ENCODE peak calls at places on chromosome 13, in seven cellular contexts. R is left lung, A is thoracic aorta, K is heart left ventricle, O is HL-60, W is pancreas, D is right lobe of liver. J is an unnamed sample.

GRCh38 chr13:27869436-27870090 is 50.2 kb upstream of the PDX1 start:
- DNase-seq in O (no peak), K (no peak), D (no peak), A (no peak), R (no peak), W (no peak), J (no peak)

GRCh38 chr13:108734676-108735075 is 105.3 kb downstream of the MYO16 start:
- DNase-seq in W (no peak), A (no peak), R (no peak), D (no peak), O (no peak), K (no peak), J (no peak)

GRCh38 chr13:109476001-109476400 is 310.4 kb downstream of the IRS2 start:
- DNase-seq in R (no peak), K (no peak), O (no peak), D (no peak), A (no peak), W (no peak), J (no peak)

GRCh38 chr13:47334173-47334572 is 437.3 kb upstream of the HTR2A start:
- DNase-seq in W (no peak), O (no peak), D (no peak), A (no peak), R (no peak), K (no peak), J (no peak)

GRCh38 chr13:80881495-80882482 is 540.9 kb upstream of the SPRY2 start:
- DNase-seq in D (no peak), R (no peak), K (no peak), A (no peak), W (no peak), O (no peak), J (no peak)

GRCh38 chr13:50016421-50016820 is 1.2 kb downstream of the KCNRG start:
- DNase-seq in K (no peak), R (no peak), A (no peak), W (no peak), D (no peak), O (no peak), J (no peak)

GRCh38 chr13:69683921-69684663 is 423.5 kb upstream of the ATXN8OS start:
- DNase-seq in W (peak), A (no peak), R (no peak), O (no peak), D (no peak), K (no peak), J (no peak)

GRCh38 chr13:62846302-62846701 is 1430.7 kb upstream of the PCDH20 start:
- DNase-seq in K (no peak), R (no peak), D (no peak), O (no peak), W (no peak), A (no peak), J (no peak)

GRCh38 chr13:27622102-27622820 is 569 bp downstream of the POLR1D start:
- DNase-seq in A (no peak), R (no peak), O (no peak), W (no peak), K (no peak), D (no peak), J (peak)

GRCh38 chr13:32314968-32315254 is 252 bp downstream of the ZAR1L start:
- DNase-seq in R (no peak), D (no peak), W (peak), O (no peak), A (no peak), K (peak), J (peak)

GRCh38 chr13:113845055-113845454 is 18.8 kb downstream of the GAS6 start:
- DNase-seq in W (no peak), R (peak), D (peak), A (no peak), K (no peak), O (no peak), J (peak)

GRCh38 chr13:77333521-77334083 is 6.7 kb upstream of the MYCBP2 start:
- DNase-seq in A (no peak), R (no peak), D (no peak), K (no peak), W (no peak), O (no peak), J (no peak)

GRCh38 chr13:34421849-34422475 is 520.1 kb upstream of the NBEA start:
- DNase-seq in R (no peak), O (no peak), W (no peak), A (no peak), D (no peak), K (no peak), J (no peak)

GRCh38 chr13:46143239-46143701 is 38.4 kb upstream of the CPB2 start:
- DNase-seq in W (no peak), R (no peak), A (no peak), K (no peak), O (no peak), D (peak), J (no peak)

GRCh38 chr13:27481766-27482165 is 31.4 kb upstream of the MTIF3 start:
- DNase-seq in D (peak), O (peak), K (no peak), R (peak), A (no peak), W (peak), J (peak)

GRCh38 chr13:112622375-112622774 is 34.4 kb upstream of the TUBGCP3 start:
- DNase-seq in A (no peak), K (no peak), D (no peak), O (no peak), R (no peak), W (no peak), J (no peak)

GRCh38 chr13:60412909-60413616 is 16.0 kb downstream of the TDRD3 start:
- DNase-seq in A (no peak), O (no peak), K (no peak), R (no peak), D (no peak), W (no peak), J (no peak)

GRCh38 chr13:109785141-109785891 is 1.1 kb downstream of the IRS2 start:
- DNase-seq in D (peak), K (no peak), O (no peak), R (no peak), A (no peak), W (peak), J (peak)

GRCh38 chr13:32587774-32588165 is 1.5 kb downstream of the PDS5B start:
- DNase-seq in D (no peak), W (no peak), R (no peak), A (no peak), K (no peak), O (peak), J (no peak)

GRCh38 chr13:106178816-106179215 is 356.6 kb downstream of the EFNB2 start:
- DNase-seq in A (no peak), O (no peak), D (no peak), R (no peak), W (no peak), K (no peak), J (no peak)

GRCh38 chr13:35164324-35164932 is 222.4 kb downstream of the NBEA start:
- DNase-seq in K (no peak), D (no peak), R (no peak), A (no peak), W (no peak), O (peak), J (no peak)

GRCh38 chr13:47672982-47673670 is 327.9 kb downstream of the SUCLA2 start:
- DNase-seq in A (no peak), R (no peak), O (peak), W (no peak), K (no peak), D (no peak), J (no peak)

DNA sequence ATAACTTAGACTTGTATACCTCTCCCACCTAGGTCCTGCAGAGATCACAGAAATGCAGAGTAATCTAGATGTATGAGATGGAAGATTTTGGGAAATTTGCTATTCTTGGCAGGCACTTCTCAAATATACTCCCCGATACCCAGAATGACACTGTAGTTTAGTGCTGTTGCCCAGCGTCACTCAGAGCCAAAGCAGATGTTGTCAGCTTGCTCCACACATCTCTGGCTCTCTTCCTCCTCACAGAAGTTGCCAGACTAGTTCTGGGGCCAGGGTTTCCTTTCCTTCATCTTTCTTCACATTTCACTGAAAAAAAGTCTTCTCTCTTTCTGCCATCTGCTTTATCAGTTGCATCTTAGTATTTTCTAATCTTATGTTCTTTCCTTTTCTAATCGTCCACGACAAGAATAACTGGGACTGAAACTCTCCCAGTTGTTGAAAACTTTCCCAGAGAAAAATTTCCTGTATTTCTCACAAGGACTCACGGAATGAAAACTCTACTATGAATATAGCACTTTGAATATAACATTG is 251.4 kb downstream of the RGCC start:
- DNase-seq in W (peak), K (peak), D (no peak), A (no peak), R (no peak), O (no peak), J (no peak)
- H3K27ac ChIP-seq in W (no peak), K (peak), D (no peak), A (peak), R (no peak), O (no peak), J (no peak)

DNA sequence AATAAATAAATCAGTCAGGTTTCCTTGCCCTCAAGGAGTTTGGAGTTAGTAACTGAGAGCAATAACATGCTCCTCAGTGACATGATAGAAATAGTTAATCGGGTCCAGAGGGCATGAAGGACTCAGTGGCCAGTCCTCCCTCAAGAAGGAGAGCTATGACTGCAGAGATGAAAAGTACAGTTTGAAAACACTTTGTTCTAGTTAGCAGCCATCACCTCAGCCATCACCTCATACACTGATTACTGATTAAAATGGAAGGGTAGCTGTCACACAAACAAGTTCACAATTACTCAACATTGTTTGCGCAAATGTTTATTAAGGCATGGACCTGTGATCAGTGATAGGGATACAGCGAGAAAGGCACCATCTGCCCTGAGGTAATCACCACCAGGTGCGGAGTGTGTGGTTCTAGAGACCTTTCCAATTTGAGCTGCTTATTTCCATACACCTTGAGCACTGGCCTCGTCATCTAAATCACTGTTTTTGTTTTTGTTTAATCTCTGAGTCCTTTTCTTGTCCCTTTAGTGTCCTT is 85.3 kb upstream of the RAP2A start:
- DNase-seq in O (no peak), A (no peak), K (no peak), W (no peak), R (no peak), D (no peak), J (no peak)
- TF ChIP-seq CTCF in O (no peak), A (no peak), K (no peak), W (no peak), R (no peak), D (no peak), J (no peak)

GRCh38 chr13:94129490-94129894 is 350.0 kb downstream of the DCT start:
- DNase-seq in O (no peak), K (no peak), R (no peak), A (no peak), D (no peak), W (no peak), J (no peak)
- H3K27ac ChIP-seq in O (no peak), K (no peak), R (no peak), A (no peak), D (no peak), W (no peak), J (peak)

GRCh38 chr13:73058741-73059459 is at the start of gene KLF5:
- DNase-seq in K (peak), R (peak), W (peak), O (peak), D (peak), A (peak), J (peak)
- TF ChIP-seq CTCF in K (no peak), R (no peak), W (no peak), O (no peak), D (no peak), A (no peak), J (no peak)

GRCh38 chr13:21040120-21040834 is 21.1 kb downstream of the LATS2 start:
- DNase-seq in O (no peak), R (no peak), K (no peak), W (no peak), A (no peak), D (no peak), J (no peak)
- H3K27ac ChIP-seq in O (peak), R (peak), K (peak), W (no peak), A (no peak), D (no peak), J (no peak)

GRCh38 chr13:79407349-79407979 is 1.4 kb upstream of the RBM26 start:
- DNase-seq in O (no peak), A (no peak), K (no peak), D (no peak), R (no peak), W (no peak), J (no peak)

GRCh38 chr13:79405501-79405830 is 589 bp downstream of the RBM26 start:
- DNase-seq in D (peak), W (no peak), K (no peak), R (no peak), O (no peak), A (no peak), J (no peak)

GRCh38 chr13:79404985-79405384 is 1.1 kb downstream of the RBM26 start:
- DNase-seq in R (no peak), W (no peak), D (no peak), A (no peak), K (no peak), O (no peak), J (no peak)

GRCh38 chr13:79405831-79406596 is at the start of gene RBM26:
- DNase-seq in O (peak), A (peak), W (peak), K (peak), R (peak), D (peak), J (peak)

GRCh38 chr13:79406597-79406908 is 498 bp upstream of the RBM26 start:
- DNase-seq in O (no peak), D (no peak), K (no peak), W (no peak), A (no peak), R (no peak), J (no peak)
- TF ChIP-seq CTCF in O (no peak), D (no peak), K (no peak), W (no peak), A (no peak), R (no peak), J (no peak)

DNA sequence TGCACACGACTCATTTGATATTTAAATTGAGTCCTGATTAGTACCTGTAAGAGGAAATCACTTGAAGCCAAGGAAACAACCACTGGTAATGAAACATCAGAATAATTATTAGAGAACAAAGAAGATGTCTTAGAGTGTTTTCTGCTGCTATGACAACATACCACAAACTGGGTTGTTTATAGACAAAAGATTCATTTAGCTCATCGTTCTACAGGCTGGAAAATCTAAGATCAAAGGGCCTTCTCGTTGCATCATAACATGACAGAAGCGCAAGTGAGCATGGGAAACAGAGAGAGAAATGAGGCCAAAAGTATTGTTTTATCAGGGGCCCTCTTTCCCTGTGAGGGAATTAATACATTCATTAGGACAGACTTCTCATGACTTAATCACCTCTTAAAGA is 1024.0 kb upstream of the PCDH9 start:
- DNase-seq in D (no peak), A (no peak), K (no peak), O (no peak), R (no peak), W (no peak), J (no peak)
- H3K27ac ChIP-seq in D (no peak), A (no peak), K (no peak), O (no peak), R (no peak), W (no peak), J (no peak)

DNA sequence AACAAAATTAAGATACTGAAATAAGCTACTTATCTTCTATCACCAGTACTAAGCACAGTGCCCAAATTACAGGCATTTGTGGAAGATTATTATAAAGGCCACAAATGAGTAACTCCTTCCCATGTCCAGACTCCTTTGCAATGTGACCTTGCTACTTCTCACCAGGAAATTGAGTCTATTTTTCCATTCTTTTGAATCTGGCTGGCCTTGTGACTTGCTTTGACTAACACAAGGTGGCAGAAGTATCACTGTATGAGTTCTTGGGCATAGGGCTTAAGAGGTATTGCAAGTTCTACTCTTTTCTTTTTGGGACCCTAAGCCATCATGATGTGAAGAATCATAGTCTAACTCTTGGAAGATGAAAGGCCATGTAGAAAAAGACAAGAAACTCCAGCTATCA is 49.9 kb downstream of the UGGT2 start:
- DNase-seq in R (no peak), O (no peak), A (no peak), W (no peak), K (no peak), D (no peak), J (no peak)
- TF ChIP-seq CTCF in R (no peak), O (no peak), A (no peak), W (no peak), K (no peak), D (no peak), J (no peak)

GRCh38 chr13:44739120-44739519 is 163.0 kb upstream of the TSC22D1 start:
- DNase-seq in W (no peak), D (no peak), K (no peak), R (no peak), A (no peak), O (no peak), J (no peak)
- H3K27ac ChIP-seq in W (no peak), D (no peak), K (no peak), R (no peak), A (no peak), O (no peak), J (no peak)